ENCODE peak calls at places on chromosomes 6 and 20, in six cellular contexts. A is GM23338, S is A673, H is Peyer's patch, Z is tibial nerve, V is neural progenitor cell. R is an unnamed sample.

GRCh38 chr6:161115468-161115867 is 123.9 kb downstream of the MAP3K4 start:
- DNase-seq in H (no peak), A (no peak), S (no peak), V (no peak), Z (no peak), R (no peak)

GRCh38 chr6:715709-716450 is 22.9 kb upstream of the EXOC2 start:
- DNase-seq in H (no peak), A (no peak), V (no peak), S (no peak), Z (no peak), R (no peak)

GRCh38 chr20:33299111-33299603 is 16.1 kb downstream of the BPIFB1 start:
- DNase-seq in V (peak; percentile 88), H (peak; percentile 64), A (peak; percentile 86), Z (peak; percentile 50), S (peak; percentile 74), R (peak; percentile 92)

GRCh38 chr20:31822421-31823330 is 3.5 kb downstream of the MYLK2 start:
- DNase-seq in A (peak; percentile 98), Z (peak; percentile 79), S (peak; percentile 77), H (peak; percentile 64), V (peak; percentile 89), R (peak; percentile 85)

GRCh38 chr20:4673371-4674001 is 48.2 kb upstream of the PRND start:
- DNase-seq in V (no peak), A (no peak), Z (no peak), H (no peak), S (no peak), R (no peak)

GRCh38 chr6:149855040-149855654 is 9.0 kb downstream of the LRP11 start:
- DNase-seq in S (no peak), H (no peak), A (no peak), V (no peak), Z (no peak), R (no peak)

GRCh38 chr6:33201147-33201545 is 479 bp downstream of the SLC39A7 start:
- DNase-seq in Z (no peak), A (no peak), S (no peak), H (no peak), V (no peak), R (no peak)

GRCh38 chr20:38172344-38172743 is 7.3 kb upstream of the TGM2 start:
- DNase-seq in V (no peak), H (no peak), Z (no peak), A (no peak), S (no peak), R (no peak)

GRCh38 chr6:132065556-132065955 is 114.4 kb upstream of the CCN2 start:
- DNase-seq in A (no peak), S (no peak), Z (no peak), H (no peak), V (no peak), R (no peak)

GRCh38 chr6:3068329-3069223 is at the start of gene RIPK1:
- DNase-seq in Z (peak; percentile 88), H (peak; percentile 93), A (peak; percentile 89), V (peak; percentile 91), S (peak; percentile 92), R (peak; percentile 90)

GRCh38 chr6:30357678-30358339 is 12.9 kb downstream of the RPP21 start:
- DNase-seq in H (no peak), Z (peak; percentile 39), S (peak; percentile 84), V (peak; percentile 89), A (peak; percentile 96), R (peak; percentile 86)

GRCh38 chr20:37376324-37376723 is 30.4 kb downstream of the SRC start:
- DNase-seq in V (no peak), H (no peak), S (no peak), Z (no peak), A (no peak), R (no peak)

GRCh38 chr6:109964949-109965348 is 13.2 kb upstream of the GPR6 start:
- DNase-seq in H (no peak), A (no peak), Z (no peak), S (no peak), V (no peak), R (no peak)

GRCh38 chr6:55536579-55536978 is 42.4 kb downstream of the HMGCLL1 start:
- DNase-seq in A (no peak), S (no peak), V (no peak), H (no peak), Z (no peak), R (no peak)

GRCh38 chr20:33444797-33445560 is 1.4 kb upstream of the SNTA1 start:
- DNase-seq in H (peak; percentile 34), Z (no peak), A (peak; percentile 46), V (no peak), S (no peak), R (peak; percentile 49)

GRCh38 chr6:157867981-157868380 is 44.9 kb downstream of the SNX9 start:
- DNase-seq in Z (no peak), S (no peak), A (no peak), H (no peak), V (no peak), R (no peak)

GRCh38 chr20:44619294-44619693 is 32.2 kb downstream of the ADA start:
- DNase-seq in Z (no peak), S (no peak), A (no peak), V (no peak), H (no peak), R (no peak)

GRCh38 chr6:170212051-170212756 is 78.7 kb downstream of the DLL1 start:
- DNase-seq in H (no peak), A (no peak), V (peak; percentile 46), S (no peak), Z (peak; percentile 2), R (peak; percentile 32)

GRCh38 chr20:44776977-44777376 is 31.3 kb downstream of the KCNK15 start:
- DNase-seq in Z (no peak), A (peak; percentile 78), V (peak; percentile 82), H (no peak), S (peak; percentile 47), R (no peak)

GRCh38 chr6:81876977-81877376 is 124.5 kb upstream of the TENT5A start:
- DNase-seq in V (no peak), A (no peak), Z (no peak), S (no peak), H (no peak), R (no peak)

GRCh38 chr20:41226426-41226825 is 89.1 kb downstream of the PLCG1 start:
- DNase-seq in A (no peak), H (no peak), S (no peak), Z (no peak), V (no peak), R (no peak)

GRCh38 chr6:24357336-24358218 is at the start of gene DCDC2:
- DNase-seq in S (peak; percentile 64), V (peak; percentile 6), H (peak; percentile 23), A (peak; percentile 78), Z (no peak), R (peak; percentile 40)

GRCh38 chr6:84835340-84835739 is 70.9 kb upstream of the TBX18 start:
- DNase-seq in H (no peak), Z (no peak), S (no peak), A (no peak), V (no peak), R (no peak)

GRCh38 chr6:39451831-39452230 is 129.3 kb upstream of the KCNK16 start:
- DNase-seq in S (no peak), H (no peak), V (peak; percentile 10), A (peak; percentile 42), Z (no peak), R (peak; percentile 46)

GRCh38 chr20:25223765-25224720 is 23.8 kb upstream of the PYGB start:
- DNase-seq in Z (no peak), A (no peak), S (no peak), H (no peak), V (no peak), R (no peak)

GRCh38 chr6:158751192-158751591 is 68.0 kb downstream of the EZR start:
- DNase-seq in V (no peak), H (no peak), A (no peak), Z (no peak), S (no peak), R (no peak)

GRCh38 chr6:111210074-111210729 is 122.9 kb downstream of the SLC16A10 start:
- DNase-seq in A (peak; percentile 86), H (no peak), S (peak; percentile 71), V (peak; percentile 68), Z (peak; percentile 71), R (peak; percentile 34)

GRCh38 chr20:17142666-17143065 is 84.2 kb upstream of the PCSK2 start:
- DNase-seq in S (no peak), V (no peak), Z (no peak), H (no peak), A (no peak), R (no peak)

GRCh38 chr6:31474871-31475286 is 23.1 kb upstream of the MICB start:
- DNase-seq in Z (no peak), V (peak; percentile 28), S (peak; percentile 34), A (peak; percentile 73), H (no peak), R (peak; percentile 55)

GRCh38 chr20:63641146-63641791 is 12.0 kb downstream of the STMN3 start:
- DNase-seq in V (no peak), S (no peak), A (peak; percentile 71), Z (no peak), H (peak; percentile 55), R (no peak)

GRCh38 chr6:31737315-31738047 is 1.2 kb upstream of the CLIC1 start:
- DNase-seq in A (peak; percentile 56), H (no peak), S (peak; percentile 40), Z (no peak), V (peak; percentile 87), R (peak; percentile 58)

DNA sequence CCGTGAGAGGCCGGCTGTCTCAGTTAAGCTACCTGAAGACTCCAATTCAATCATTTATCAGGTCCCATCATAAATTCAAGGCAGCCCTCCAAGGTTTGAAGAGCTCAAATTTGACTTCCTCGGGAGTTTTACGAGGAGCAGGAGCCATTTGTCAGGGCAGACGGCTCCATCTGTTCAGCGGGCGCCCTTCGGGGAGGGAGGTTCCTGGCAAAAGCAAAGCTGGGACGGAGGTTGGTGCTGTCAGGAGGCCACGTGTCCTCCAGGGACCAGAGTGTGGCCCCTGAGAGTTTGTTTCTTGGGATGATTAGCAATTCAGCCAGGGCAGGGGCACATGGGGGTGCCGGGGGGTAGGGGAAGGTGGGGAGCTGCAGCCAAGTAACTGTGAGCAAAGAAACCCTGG is 63.4 kb upstream of the GATA5 start:
- DNase-seq in Z (no peak), S (no peak), H (no peak), V (no peak), A (no peak), R (no peak)
- H3K4me1 ChIP-seq in Z (no peaks in the 10 kb centered on the region), S (no peaks in the 10 kb centered on the region), H (no peaks in the 10 kb centered on the region), V (no peaks in the 10 kb centered on the region), A (no peaks in the 10 kb centered on the region), R (no peaks in the 10 kb centered on the region)

GRCh38 chr20:13105071-13105470 is 96.3 kb downstream of the SPTLC3 start:
- DNase-seq in A (peak; percentile 36), V (peak; percentile 26), Z (no peak), S (no peak), H (no peak), R (no peak)
- H3K4me1 ChIP-seq in A (peaks cover 3% of the 10 kb centered on the region), V (peaks cover 11% of the 10 kb centered on the region), Z (peaks cover 3% of the 10 kb centered on the region), S (peaks cover 3% of the 10 kb centered on the region), H (no peaks in the 10 kb centered on the region), R (no peaks in the 10 kb centered on the region)

GRCh38 chr6:163428373-163428772 is 13.9 kb downstream of the QKI start:
- DNase-seq in V (no peak), A (no peak), S (no peak), Z (no peak), H (no peak), R (no peak)
- H3K4me1 ChIP-seq in V (peaks cover 40% of the 10 kb centered on the region), A (peaks cover 46% of the 10 kb centered on the region), S (peaks cover 42% of the 10 kb centered on the region), Z (peaks cover 99% of the 10 kb centered on the region), H (peaks cover 4% of the 10 kb centered on the region), R (peaks cover 3% of the 10 kb centered on the region)

GRCh38 chr20:30611239-30611984 is 646.1 kb upstream of the DEFB115 start:
- DNase-seq in Z (no peak), V (no peak), S (no peak), A (no peak), H (no peak), R (no peak)
- H3K4me1 ChIP-seq in Z (no peaks in the 10 kb centered on the region), V (no peaks in the 10 kb centered on the region), S (no peaks in the 10 kb centered on the region), A (no peaks in the 10 kb centered on the region), H (no peaks in the 10 kb centered on the region), R (no peaks in the 10 kb centered on the region)

R was measured in H9.